ENCODE peak calls at places on chromosomes 5 and 9, in eight cellular contexts. R, P, S, A, H, G, I and X are unnamed samples.

GRCh38 chr5:141641634-141642278 is 5.0 kb downstream of the RELL2 start:
- DNase-seq in S (peak; percentile 71), I (peak; percentile 25), A (no peak), P (no peak), G (peak; percentile 51), H (peak; percentile 81), R (peak; percentile 54), X (peak; percentile 62)

GRCh38 chr5:37435261-37435660 is 56.1 kb downstream of the WDR70 start:
- DNase-seq in I (no peak), R (no peak), P (no peak), H (no peak), S (peak; percentile 78), G (no peak), A (peak; percentile 55), X (peak; percentile 71)

GRCh38 chr9:38126730-38127129 is 57.7 kb upstream of the SHB start:
- DNase-seq in P (no peak), H (no peak), G (peak; percentile 24), S (no peak), A (no peak), R (no peak), I (no peak), X (no peak)

GRCh38 chr9:97904725-97905124 is 17.6 kb downstream of the TRMO start:
- DNase-seq in G (no peak), I (no peak), S (no peak), H (no peak), A (no peak), R (no peak), P (no peak), X (no peak)

GRCh38 chr5:74406844-74407243 is 233.7 kb downstream of the ENC1 start:
- DNase-seq in I (no peak), S (no peak), R (no peak), G (no peak), A (no peak), P (no peak), H (no peak), X (no peak)

GRCh38 chr9:68822596-68823165 is 117.6 kb downstream of the PIP5K1B start:
- DNase-seq in I (no peak), G (no peak), A (no peak), P (no peak), H (no peak), S (no peak), R (no peak), X (no peak)

GRCh38 chr9:134560206-134560605 is 81.4 kb upstream of the COL5A1 start:
- DNase-seq in R (no peak), H (no peak), I (no peak), P (no peak), G (no peak), S (no peak), A (no peak), X (no peak)

GRCh38 chr5:8905021-8905420 is 640.9 kb downstream of the SEMA5A start:
- DNase-seq in A (no peak), R (no peak), H (peak; percentile 80), I (no peak), G (peak; percentile 0), S (peak; percentile 65), P (no peak), X (peak; percentile 57)

GRCh38 chr9:136220017-136220729 is 15.2 kb upstream of the LHX3 start:
- DNase-seq in S (peak; percentile 68), P (no peak), A (no peak), I (peak; percentile 80), R (no peak), H (peak; percentile 32), G (peak; percentile 75), X (peak; percentile 52)

GRCh38 chr9:93010696-93011095 is 47.8 kb upstream of the SUSD3 start:
- DNase-seq in H (no peak), R (no peak), A (peak; percentile 31), I (no peak), S (no peak), P (no peak), G (no peak), X (no peak)

GRCh38 chr5:89457411-89458329 is 574.7 kb upstream of the MEF2C start:
- DNase-seq in P (no peak), A (no peak), H (peak; percentile 91), I (peak; percentile 53), R (peak; percentile 53), G (peak; percentile 12), S (peak; percentile 85), X (peak; percentile 80)

GRCh38 chr5:96743805-96744559 is 63.8 kb downstream of the ERAP1 start:
- DNase-seq in G (no peak), H (no peak), S (no peak), P (no peak), I (no peak), A (no peak), R (no peak), X (no peak)

GRCh38 chr5:136246632-136247031 is 53.7 kb upstream of the SMIM32 start:
- DNase-seq in G (no peak), H (no peak), S (no peak), I (no peak), R (no peak), A (no peak), P (no peak), X (no peak)

GRCh38 chr5:136242136-136242535 is 49.2 kb upstream of the SMIM32 start:
- DNase-seq in I (no peak), P (no peak), G (no peak), S (no peak), R (no peak), A (no peak), H (no peak), X (no peak)

GRCh38 chr5:136246122-136246521 is 53.2 kb upstream of the SMIM32 start:
- DNase-seq in G (no peak), S (no peak), H (peak; percentile 76), P (no peak), A (no peak), I (no peak), R (no peak), X (no peak)

DNA sequence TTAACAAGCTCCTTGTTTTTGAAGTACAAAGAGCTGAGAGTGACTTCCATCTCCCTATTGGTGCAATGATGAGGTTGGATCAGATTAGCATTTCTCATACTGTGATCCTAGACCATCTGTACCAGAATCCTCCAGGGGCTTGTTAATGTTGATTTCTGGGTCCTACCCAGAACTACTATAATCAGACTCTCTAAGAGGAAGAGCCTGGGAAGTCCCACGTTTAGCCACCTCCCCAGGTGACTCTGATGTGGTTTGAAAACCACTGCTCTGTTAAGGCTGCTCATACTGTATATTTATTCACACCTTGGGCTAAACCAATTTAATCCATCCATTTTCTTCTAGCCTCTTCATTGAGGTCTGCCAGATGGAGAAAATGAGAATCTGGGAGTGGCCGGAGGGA is 49.6 kb upstream of the SMIM32 start:
- DNase-seq in P (no peak), G (no peak), R (no peak), S (no peak), I (no peak), H (no peak), A (no peak), X (no peak)
- TF ChIP-seq CTCF in P (no peak), G (no peak), R (no peak), S (no peak), I (no peak), H (no peak), A (no peak), X (no peak)

DNA sequence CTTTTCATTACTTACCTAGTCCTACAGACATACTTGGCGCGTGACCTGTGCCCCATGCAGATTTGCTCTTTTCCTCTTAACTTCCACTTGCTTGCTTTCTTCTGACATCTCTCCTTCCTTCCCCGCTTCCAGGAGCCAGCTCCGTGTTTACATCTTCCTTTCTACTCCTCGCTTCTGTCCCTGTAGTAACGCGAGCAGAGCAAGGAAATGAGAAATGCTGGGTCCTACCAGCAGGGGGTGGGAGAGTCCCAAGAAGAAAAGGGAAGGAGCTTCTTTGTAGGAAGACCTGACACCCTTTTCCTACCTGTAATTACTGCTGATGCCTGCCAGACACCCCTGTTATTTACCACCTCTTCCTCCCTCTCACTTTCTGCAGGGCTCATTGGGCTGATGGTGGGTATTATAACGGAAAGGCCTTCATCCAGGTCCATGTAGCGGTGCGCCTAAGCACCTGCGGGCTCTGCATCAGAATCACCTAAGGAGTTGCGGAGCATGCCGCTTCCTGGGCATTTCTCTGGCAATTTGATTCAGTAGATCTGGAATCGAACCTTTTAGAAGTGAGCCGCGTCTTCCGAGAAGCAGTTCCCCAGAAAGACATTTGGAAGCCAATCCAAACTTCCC is 1260.8 kb upstream of the WWC1 start:
- DNase-seq in I (peak; percentile 33), S (peak; percentile 1), R (no peak), H (no peak), P (peak; percentile 88), A (no peak), G (peak; percentile 42), X (no peak)
- TF ChIP-seq EZH2 in I (no peak), S (no peak), R (no peak), H (no peak), P (no peak), A (no peak), G (no peak), X (no peak)

GRCh38 chr5:33415811-33416354 is 24.9 kb upstream of the TARS1 start:
- DNase-seq in H (no peak), A (no peak), R (no peak), I (no peak), S (no peak), G (no peak), P (no peak), X (no peak)

GRCh38 chr5:33425334-33425733 is 15.4 kb upstream of the TARS1 start:
- DNase-seq in I (no peak), A (no peak), P (no peak), R (no peak), S (no peak), H (no peak), G (no peak), X (no peak)

GRCh38 chr5:33422191-33422590 is 18.6 kb upstream of the TARS1 start:
- DNase-seq in P (no peak), I (no peak), R (no peak), A (no peak), S (no peak), H (no peak), G (no peak), X (no peak)

GRCh38 chr5:33423018-33423630 is 17.6 kb upstream of the TARS1 start:
- DNase-seq in P (no peak), G (peak; percentile 48), S (peak; percentile 44), A (peak; percentile 6), H (no peak), R (peak; percentile 66), I (no peak), X (no peak)

DNA sequence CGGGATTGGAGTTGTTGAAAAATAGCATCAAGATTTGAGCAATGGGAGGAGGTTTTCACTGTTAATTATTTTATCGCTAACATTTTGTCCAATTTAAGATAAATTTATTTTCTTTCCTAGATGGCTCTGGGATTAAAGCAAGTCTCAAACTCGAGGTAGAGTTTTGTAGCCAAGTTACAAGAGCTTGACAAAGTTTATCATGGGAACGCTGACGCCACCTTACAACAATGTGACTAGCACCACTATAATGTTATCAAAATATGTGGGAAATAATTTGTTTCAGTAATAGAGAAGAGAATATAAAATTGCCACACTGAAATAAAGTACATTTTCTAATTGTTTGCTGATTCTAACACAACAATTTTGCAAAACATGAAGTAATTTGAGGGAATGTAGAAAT is 19.8 kb upstream of the TARS1 start:
- DNase-seq in I (no peak), A (no peak), S (no peak), R (no peak), G (no peak), P (no peak), H (no peak), X (no peak)
- H3K4me1 ChIP-seq in I (no peaks in the 10 kb centered on the region), A (no peaks in the 10 kb centered on the region), S (no peaks in the 10 kb centered on the region), R (no peaks in the 10 kb centered on the region), G (no peaks in the 10 kb centered on the region), P (no peaks in the 10 kb centered on the region), H (no peaks in the 10 kb centered on the region), X (peaks cover 3% of the 10 kb centered on the region)

DNA sequence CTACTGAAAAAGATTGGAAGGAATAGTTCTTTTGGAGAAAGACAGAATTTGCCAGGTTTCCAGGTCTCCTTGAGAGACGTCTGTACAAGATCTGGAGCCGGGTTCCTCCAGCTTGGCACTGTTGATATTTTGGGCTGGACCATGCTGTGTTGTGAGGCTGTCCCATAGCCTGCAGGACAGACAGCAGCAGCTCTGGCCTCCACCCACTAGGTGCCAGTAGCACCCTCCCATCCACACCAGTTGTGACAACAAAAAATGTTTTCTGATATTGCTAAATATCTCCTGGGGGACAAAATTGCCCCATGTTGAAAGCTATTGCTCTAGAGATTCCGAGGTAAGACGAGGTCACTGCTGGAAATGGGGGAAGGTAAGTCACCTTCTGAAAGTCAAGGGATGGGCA is 287.7 kb upstream of the DAP start:
- DNase-seq in H (no peak), A (no peak), G (peak; percentile 9), I (no peak), R (no peak), P (no peak), S (no peak), X (no peak)
- TF ChIP-seq CTCF in H (peak; percentile 6), A (peak; percentile 35), G (peak; percentile 19), I (peak; percentile 50), R (no peak), P (peak; percentile 57), S (no peak), X (no peak)